ENCODE peak calls at places on chromosome 11, in five cellular contexts. Y is RWPE1, W is fibroblast of mammary gland, J is endothelial cell, P is BE2C. F is an unnamed sample.

GRCh38 chr11:1010551-1011319 is 25.8 kb downstream of the MUC6 start:
- DNase-seq in Y (no peak), W (no peak), J (no peak), P (no peak), F (no peak)

GRCh38 chr11:77322926-77323590 is 21.6 kb upstream of the GDPD4 start:
- DNase-seq in Y (no peak), W (peak; percentile 57), J (no peak), P (no peak), F (no peak)

GRCh38 chr11:126519653-126520573 is 164.4 kb downstream of the ST3GAL4 start:
- DNase-seq in Y (no peak), W (no peak), J (no peak), P (peak; percentile 46), F (no peak)

GRCh38 chr11:84747871-84748270 is 879.3 kb downstream of the DLG2 start:
- DNase-seq in Y (no peak), W (peak; percentile 0), J (no peak), P (no peak), F (no peak)

GRCh38 chr11:112050721-112051120 is 23.1 kb downstream of the PIH1D2 start:
- DNase-seq in Y (no peak), W (no peak), J (no peak), P (no peak), F (peak; percentile 28)

GRCh38 chr11:131868769-131869482 is 498.5 kb downstream of the NTM start:
- DNase-seq in Y (no peak), W (no peak), J (no peak), P (no peak), F (no peak)

GRCh38 chr11:125062196-125062930 is 742 bp upstream of the SLC37A2 start:
- DNase-seq in Y (peak; percentile 55), W (no peak), J (no peak), P (no peak), F (no peak)

GRCh38 chr11:3865388-3866193 is 10.1 kb downstream of the STIM1 start:
- DNase-seq in Y (peak; percentile 34), W (peak; percentile 55), J (no peak), P (no peak), F (no peak)

GRCh38 chr11:111925953-111926352 is 7.2 kb downstream of the C11orf52 start:
- DNase-seq in Y (no peak), W (no peak), J (no peak), P (no peak), F (no peak)

GRCh38 chr11:119337581-119338317 is 2.9 kb downstream of the C1QTNF5 start:
- DNase-seq in Y (no peak), W (peak; percentile 48), J (no peak), P (peak; percentile 58), F (no peak)

GRCh38 chr11:58524232-58525036 is 16.5 kb upstream of the OR5B21 start:
- DNase-seq in Y (peak; percentile 55), W (peak; percentile 86), J (peak; percentile 66), P (peak; percentile 31), F (peak; percentile 53)

GRCh38 chr11:131859811-131860210 is 489.4 kb downstream of the NTM start:
- DNase-seq in Y (no peak), W (peak; percentile 68), J (no peak), P (no peak), F (no peak)

GRCh38 chr11:134888821-134889220 is 476.8 kb upstream of the B3GAT1 start:
- DNase-seq in Y (no peak), W (no peak), J (no peak), P (no peak), F (no peak)

GRCh38 chr11:36564376-36565032 is 3.3 kb upstream of the RAG1 start:
- DNase-seq in Y (peak; percentile 30), W (peak; percentile 62), J (peak; percentile 44), P (peak; percentile 53), F (peak; percentile 53)

GRCh38 chr11:47071871-47072270 is 104.8 kb downstream of the ARFGAP2 start:
- DNase-seq in Y (no peak), W (no peak), J (no peak), P (no peak), F (no peak)

GRCh38 chr11:119218141-119218878 is 12.2 kb downstream of the CBL start:
- DNase-seq in Y (peak; percentile 93), W (peak; percentile 99), J (no peak), P (no peak), F (no peak)

GRCh38 chr11:102111011-102111786 is 952 bp downstream of the YAP1 start:
- DNase-seq in Y (peak; percentile 86), W (peak; percentile 69), J (peak; percentile 89), P (peak; percentile 8), F (peak; percentile 58)

GRCh38 chr11:86795962-86796361 is 4.4 kb upstream of the PRSS23 start:
- DNase-seq in Y (no peak), W (peak; percentile 20), J (no peak), P (no peak), F (no peak)